ENCODE peak calls at places on chromosomes 2 and 18, in five cellular contexts. R, S, X, D and E are unnamed samples. For H3K4me1, the result is how much of the 10 kb centered on the place peaks cover.

GRCh38 chr18:44651453-44651852 is 29.2 kb upstream of the SETBP1 start:
- DNase-seq in S (no peak), X (no peak), D (no peak), R (peak), E (no peak)

GRCh38 chr2:215870088-215870490 is 143.3 kb downstream of the MREG start:
- DNase-seq in X (no peak), D (no peak), R (no peak), S (no peak), E (peak)

GRCh38 chr2:33153008-33153407 is 206.3 kb downstream of the LTBP1 start:
- DNase-seq in X (no peak), S (no peak), D (no peak), R (no peak), E (no peak)

GRCh38 chr18:76446746-76447267 is 48.2 kb downstream of the ZNF516 start:
- DNase-seq in D (no peak), R (no peak), X (no peak), S (no peak), E (no peak)

GRCh38 chr2:237603718-237604362 is 13.3 kb upstream of the RAB17 start:
- DNase-seq in R (peak), D (peak), S (no peak), X (peak), E (no peak)

GRCh38 chr18:49728542-49728941 is 84.8 kb downstream of the ACAA2 start:
- DNase-seq in R (peak), S (peak), D (no peak), X (no peak), E (peak)

GRCh38 chr18:42412281-42412680 is 457.2 kb downstream of the PIK3C3 start:
- DNase-seq in S (no peak), D (no peak), R (no peak), X (no peak), E (no peak)

GRCh38 chr18:35572644-35573043 is 8.9 kb upstream of the GALNT1 start:
- DNase-seq in X (no peak), R (no peak), D (no peak), S (no peak), E (no peak)

GRCh38 chr18:37902344-37902743 is 336.7 kb upstream of the CELF4 start:
- DNase-seq in D (no peak), R (no peak), S (no peak), X (no peak), E (no peak)

GRCh38 chr2:167183916-167184315 is 295.6 kb downstream of the XIRP2 start:
- DNase-seq in R (no peak), S (no peak), X (no peak), D (no peak), E (no peak)

GRCh38 chr2:40256649-40257048 is 195.2 kb downstream of the SLC8A1 start:
- DNase-seq in X (no peak), S (no peak), R (no peak), D (no peak), E (no peak)

GRCh38 chr2:46351388-46352141 is 54.4 kb downstream of the EPAS1 start:
- DNase-seq in S (no peak), R (no peak), D (peak), X (peak), E (no peak)

GRCh38 chr2:11160256-11160655 is 5.0 kb downstream of the SLC66A3 start:
- DNase-seq in R (no peak), X (no peak), S (no peak), D (no peak), E (no peak)

GRCh38 chr2:30756051-30756719 is 51.1 kb downstream of the CAPN13 start:
- DNase-seq in X (no peak), S (no peak), R (peak), D (no peak), E (no peak)

GRCh38 chr2:136281281-136282117 is 163.6 kb upstream of the CXCR4 start:
- DNase-seq in X (no peak), S (no peak), D (peak), R (no peak), E (no peak)

GRCh38 chr2:53437371-53437770 is 330.2 kb upstream of the CHAC2 start:
- DNase-seq in R (no peak), S (no peak), X (no peak), D (no peak), E (no peak)

GRCh38 chr2:21535826-21536225 is 412.1 kb downstream of the TDRD15 start:
- DNase-seq in X (no peak), D (no peak), R (no peak), S (no peak), E (no peak)

GRCh38 chr18:41690332-41691110 is 264.5 kb upstream of the PIK3C3 start:
- DNase-seq in D (no peak), R (no peak), S (peak), X (no peak), E (no peak)

GRCh38 chr18:6341709-6342108 is 73.0 kb downstream of the L3MBTL4 start:
- DNase-seq in D (no peak), X (no peak), S (no peak), R (no peak), E (no peak)

GRCh38 chr2:176164803-176165597 is 7.9 kb downstream of the HOXD3 start:
- DNase-seq in S (no peak), R (no peak), X (no peak), D (no peak), E (no peak)

GRCh38 chr2:230866704-230867561 is 2.2 kb downstream of the ITM2C start:
- DNase-seq in R (no peak), S (no peak), X (no peak), D (peak), E (peak)

GRCh38 chr18:61893971-61894750 is 1.4 kb upstream of the RNF152 start:
- DNase-seq in S (peak), R (peak), D (peak), X (peak), E (peak)

GRCh38 chr2:30631051-30631671 is 176.1 kb downstream of the CAPN13 start:
- DNase-seq in S (no peak), D (no peak), R (no peak), X (no peak), E (no peak)

GRCh38 chr2:104755026-104755856 is 98.7 kb upstream of the POU3F3 start:
- DNase-seq in D (no peak), R (no peak), X (no peak), S (no peak), E (no peak)

GRCh38 chr2:204127238-204127637 is 190.7 kb downstream of the ICOS start:
- DNase-seq in S (peak), X (no peak), D (no peak), R (no peak), E (no peak)

GRCh38 chr2:163155279-163155883 is 316.8 kb upstream of the KCNH7 start:
- DNase-seq in X (no peak), S (peak), D (no peak), R (no peak), E (no peak)

GRCh38 chr2:47771211-47771610 is 11.7 kb upstream of the MSH6 start:
- DNase-seq in X (no peak), R (peak), D (no peak), S (no peak), E (peak)

GRCh38 chr2:47769318-47769717 is 13.6 kb upstream of the MSH6 start:
- DNase-seq in R (no peak), X (no peak), S (no peak), D (no peak), E (no peak)

GRCh38 chr2:47772343-47772742 is 10.6 kb upstream of the MSH6 start:
- DNase-seq in R (no peak), D (no peak), X (no peak), S (no peak), E (no peak)

GRCh38 chr2:47767497-47767844 is 15.5 kb upstream of the MSH6 start:
- DNase-seq in X (no peak), S (no peak), R (no peak), D (no peak), E (no peak)

GRCh38 chr2:47767880-47768609 is 14.9 kb upstream of the MSH6 start:
- DNase-seq in R (peak), D (peak), X (peak), S (peak), E (peak)
- H3K4me3 ChIP-seq in R (no peak), D (no peak), X (no peak), S (no peak), E (no peak)

GRCh38 chr2:174330945-174331619 is 3.7 kb upstream of the SP9 start:
- DNase-seq in S (no peak), R (no peak), X (no peak), D (no peak), E (no peak)
- H3K4me1 ChIP-seq in S (under half), R (under half), X (under half), D (half or more), E (under half)

DNA sequence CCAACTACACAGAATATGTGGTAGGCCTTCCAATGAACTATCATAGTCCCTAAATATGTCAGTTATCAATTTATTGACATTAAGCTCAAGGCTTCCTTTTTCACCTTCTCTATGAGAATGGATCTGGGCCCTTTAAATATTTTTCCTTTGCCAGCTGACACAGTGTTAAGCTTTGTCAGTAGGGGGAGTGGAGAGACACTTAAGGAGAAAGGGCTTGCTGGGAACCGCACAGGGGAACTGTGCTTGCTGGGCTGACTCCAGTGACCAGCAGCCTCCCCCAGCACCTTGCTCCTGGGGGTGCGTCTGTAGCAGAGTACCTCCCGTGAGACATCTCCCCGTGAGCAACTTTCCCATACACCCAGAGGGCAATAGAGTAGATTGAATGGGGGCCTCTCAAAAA is 6.5 kb upstream of the PTPN2 start:
- DNase-seq in S (no peak), R (no peak), X (no peak), D (no peak), E (no peak)
- TF ChIP-seq CTCF in S (peak), R (no peak), X (no peak), D (no peak), E (no peak)

GRCh38 chr2:154698789-154699559 is 479 bp downstream of the KCNJ3 start:
- DNase-seq in R (no peak), X (no peak), D (no peak), S (peak), E (no peak)

GRCh38 chr2:154697422-154698237 is 865 bp upstream of the KCNJ3 start:
- DNase-seq in R (no peak), X (peak), S (peak), D (no peak), E (peak)

GRCh38 chr2:154694881-154695280 is 3.6 kb upstream of the KCNJ3 start:
- DNase-seq in R (no peak), S (no peak), X (no peak), D (no peak), E (no peak)

GRCh38 chr2:154698238-154698788 is at the start of gene KCNJ3:
- DNase-seq in X (no peak), S (peak), D (no peak), R (no peak), E (no peak)

GRCh38 chr2:154696771-154697170 is 1.7 kb upstream of the KCNJ3 start:
- DNase-seq in S (no peak), D (no peak), R (no peak), X (no peak), E (no peak)
- H3K4me3 ChIP-seq in S (peak), D (no peak), R (no peak), X (peak), E (no peak)

GRCh38 chr2:134310450-134311079 is 56.7 kb downstream of the MGAT5 start:
- DNase-seq in X (no peak), D (no peak), R (no peak), S (no peak), E (peak)

GRCh38 chr2:134308474-134309385 is 54.9 kb downstream of the MGAT5 start:
- DNase-seq in X (no peak), R (no peak), D (no peak), S (no peak), E (no peak)

GRCh38 chr2:134304726-134305509 is 51.0 kb downstream of the MGAT5 start:
- DNase-seq in X (no peak), S (no peak), R (no peak), D (no peak), E (peak)

GRCh38 chr2:134306521-134306920 is 52.6 kb downstream of the MGAT5 start:
- DNase-seq in X (no peak), S (no peak), R (no peak), D (no peak), E (no peak)

DNA sequence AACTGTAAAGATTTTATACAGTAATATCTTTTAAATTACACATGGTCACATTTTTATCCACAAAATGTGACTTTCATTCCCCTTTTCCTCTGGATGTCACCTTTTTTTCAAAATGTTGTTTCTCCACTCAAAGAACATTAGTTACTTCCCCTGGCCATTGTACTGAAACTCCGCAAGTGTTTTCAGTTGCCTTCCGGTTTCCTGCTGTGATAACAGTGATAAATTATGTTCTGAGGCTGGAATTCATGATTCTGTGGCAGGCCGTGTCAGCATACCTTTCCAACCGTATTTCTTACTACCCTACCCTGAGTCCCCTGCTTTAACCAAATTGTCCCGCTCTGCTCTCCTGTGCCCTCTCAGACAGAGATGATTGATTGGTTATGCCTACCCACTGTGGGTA is 53.5 kb downstream of the MGAT5 start:
- DNase-seq in X (no peak), R (no peak), D (no peak), S (no peak), E (no peak)
- H3K4me1 ChIP-seq in X (under half), R (under half), D (under half), S (under half), E (under half)

GRCh38 chr2:198471291-198471690 is 666.9 kb downstream of the PLCL1 start:
- DNase-seq in S (peak), D (no peak), X (no peak), R (no peak), E (no peak)
- TF ChIP-seq CTCF in S (no peak), D (no peak), X (peak), R (no peak), E (no peak)

DNA sequence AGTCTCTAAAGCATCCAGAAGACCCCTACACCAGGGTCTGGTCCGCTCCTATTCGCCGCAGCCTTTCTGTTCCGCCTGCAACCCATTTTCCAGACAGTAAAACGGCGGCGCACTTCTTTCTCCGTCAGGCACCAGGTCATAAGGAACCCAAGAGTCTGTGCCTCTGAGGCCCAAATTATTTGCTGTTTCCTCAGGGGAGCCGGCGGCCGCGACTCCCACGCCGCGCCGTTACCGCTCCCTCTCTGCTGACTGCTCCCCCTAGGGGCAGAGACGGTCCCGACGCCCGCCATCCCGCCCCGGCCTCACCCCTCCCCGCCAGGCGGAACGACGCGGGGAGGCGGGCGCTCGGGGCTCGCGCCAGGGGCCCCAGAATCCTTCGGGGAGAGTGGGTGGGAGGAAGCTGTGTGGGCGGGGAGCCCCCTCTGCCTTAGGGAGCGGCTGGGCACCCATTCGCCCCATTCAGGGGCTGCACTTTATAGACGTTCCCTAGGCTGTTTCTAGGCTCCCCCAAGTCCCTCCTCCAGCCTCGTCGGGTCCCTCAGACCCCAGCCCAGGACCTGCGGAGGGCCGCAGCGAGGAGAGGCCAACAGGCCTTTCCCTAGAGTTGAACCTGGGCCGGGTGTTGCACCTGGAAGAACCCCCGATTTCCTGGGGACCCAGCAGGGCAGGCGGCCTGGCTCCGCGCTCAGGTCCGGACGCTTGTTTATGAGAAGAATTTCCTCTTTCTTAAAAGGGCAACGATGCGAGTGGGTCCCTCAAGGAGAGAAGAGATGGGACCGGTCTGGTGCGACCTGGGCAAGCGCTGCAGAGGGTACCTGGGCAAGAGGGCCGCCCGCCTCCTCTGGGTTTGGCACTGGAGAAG is 3.6 kb upstream of the CTDSP1 start:
- DNase-seq in D (peak), X (peak), S (peak), R (peak), E (peak)
- H3K4me3 ChIP-seq in D (peak), X (peak), S (peak), R (peak), E (no peak)